ENCODE peak calls at places on chromosomes 3 and 15, in four cellular contexts. U, B, I and T are unnamed samples.

GRCh38 chr3:182979103-182979697 is 1.1 kb downstream of the DCUN1D1 start:
- DNase-seq in U (no peak), B (peak), I (no peak), T (peak)

GRCh38 chr3:71576966-71577459 is 6.5 kb downstream of the FOXP1 start:
- DNase-seq in I (no peak), U (no peak), B (no peak), T (no peak)

GRCh38 chr3:179565496-179565895 is 2.8 kb downstream of the ACTL6A start:
- DNase-seq in U (no peak), B (peak), I (no peak), T (no peak)

GRCh38 chr15:43292375-43293078 is 25.8 kb upstream of the TGM5 start:
- DNase-seq in B (no peak), U (no peak), I (no peak), T (no peak)

GRCh38 chr15:51652084-51652668 is 29.1 kb upstream of the SCG3 start:
- DNase-seq in I (no peak), B (no peak), U (no peak), T (no peak)

GRCh38 chr15:40344217-40344616 is 3.5 kb upstream of the CCDC9B start:
- DNase-seq in U (no peak), B (no peak), I (no peak), T (peak)

GRCh38 chr3:71495708-71496472 is 87.6 kb downstream of the FOXP1 start:
- DNase-seq in B (no peak), U (no peak), I (no peak), T (peak)

GRCh38 chr3:197132916-197133530 is 103.4 kb upstream of the MELTF start:
- DNase-seq in B (no peak), U (no peak), I (no peak), T (no peak)

GRCh38 chr15:26887926-26888666 is 21.2 kb downstream of the GABRA5 start:
- DNase-seq in I (no peak), U (no peak), B (no peak), T (no peak)

GRCh38 chr3:150248116-150248864 is 159.8 kb upstream of the TSC22D2 start:
- DNase-seq in I (no peak), B (peak), U (no peak), T (no peak)

GRCh38 chr15:89556413-89557262 is 18.6 kb upstream of the TICRR start:
- DNase-seq in U (peak), B (peak), I (peak), T (peak)

GRCh38 chr3:94101860-94102259 is 39.0 kb downstream of the NSUN3 start:
- DNase-seq in U (no peak), B (peak), I (no peak), T (no peak)

GRCh38 chr15:76903251-76903681 is 1.9 kb downstream of the SCAPER start:
- DNase-seq in U (no peak), B (peak), I (no peak), T (peak)

GRCh38 chr15:31412824-31413223 is 86.2 kb downstream of the KLF13 start:
- DNase-seq in B (no peak), I (no peak), U (no peak), T (no peak)

GRCh38 chr3:178714971-178715832 is 179.0 kb downstream of the KCNMB2 start:
- DNase-seq in I (no peak), B (peak), U (no peak), T (no peak)

GRCh38 chr3:2097641-2098191 is 950 bp upstream of the CNTN4 start:
- DNase-seq in U (no peak), I (peak), B (no peak), T (no peak)

GRCh38 chr3:72998489-72998888 is 1.9 kb downstream of the PPP4R2 start:
- DNase-seq in U (no peak), I (no peak), B (no peak), T (no peak)
- H3K4me3 ChIP-seq in U (peak), I (peak), B (peak), T (peak)

GRCh38 chr3:11185144-11185543 is 30.9 kb downstream of the HRH1 start:
- DNase-seq in I (no peak), B (no peak), U (no peak), T (no peak)

GRCh38 chr3:11186771-11187170 is 32.5 kb downstream of the HRH1 start:
- DNase-seq in U (no peak), B (no peak), I (no peak), T (no peak)

GRCh38 chr3:11186318-11186692 is 32.0 kb downstream of the HRH1 start:
- DNase-seq in B (no peak), U (no peak), I (no peak), T (no peak)

GRCh38 chr3:11187678-11188077 is 33.4 kb downstream of the HRH1 start:
- DNase-seq in I (no peak), B (no peak), U (no peak), T (no peak)

DNA sequence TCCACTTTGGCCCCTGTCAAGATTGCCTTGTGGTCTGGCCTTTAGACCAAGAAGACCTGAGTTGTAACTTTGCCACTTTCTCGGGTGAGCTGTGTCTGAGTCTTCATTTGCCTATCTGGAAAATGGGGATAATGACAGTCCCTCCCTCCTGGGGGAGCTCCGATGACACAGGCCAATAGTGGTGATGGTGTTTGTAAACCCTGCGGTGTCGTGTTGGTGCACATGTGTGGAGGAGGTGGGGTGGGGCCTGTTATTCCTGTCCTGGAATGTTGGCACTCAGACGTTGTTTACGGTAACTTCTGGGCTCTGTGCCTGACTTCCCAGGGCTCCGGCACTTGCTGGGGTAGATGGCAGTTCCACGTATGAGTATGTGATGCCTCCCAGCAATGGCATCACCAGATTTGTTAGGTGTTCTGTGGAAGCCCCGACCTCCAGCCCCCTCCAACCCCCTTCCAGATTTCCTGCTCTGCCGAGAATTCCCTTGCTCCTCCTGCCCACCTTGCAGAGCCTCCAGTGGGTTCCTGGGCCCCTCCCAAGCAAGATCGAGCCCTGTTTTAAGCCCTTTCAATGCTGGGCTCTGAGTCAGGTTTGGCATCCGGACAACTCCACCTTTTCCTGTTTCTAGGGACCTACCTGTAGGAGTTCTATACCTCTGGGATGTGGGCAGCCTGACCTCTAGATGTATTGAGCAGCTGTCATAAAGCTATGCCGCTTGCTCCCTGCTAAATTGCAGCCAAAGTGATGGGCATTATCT is 31.4 kb downstream of the HRH1 start:
- DNase-seq in I (peak), B (no peak), U (peak), T (no peak)
- TF ChIP-seq CTCF in I (no peak), B (no peak), U (peak), T (no peak)

GRCh38 chr3:189132901-189133300 is 38.9 kb upstream of the TPRG1 start:
- DNase-seq in I (no peak), U (no peak), B (no peak), T (no peak)
- H3K4me3 ChIP-seq in I (no peak), U (no peak), B (no peak), T (no peak)

GRCh38 chr15:38652998-38653397 is 88.4 kb upstream of the RASGRP1 start:
- DNase-seq in B (peak), I (no peak), U (no peak), T (no peak)
- TF ChIP-seq CTCF in B (no peak), I (no peak), U (no peak), T (no peak)

GRCh38 chr3:45145681-45146614 is at the start of gene CDCP1:
- DNase-seq in B (no peak), I (peak), U (no peak), T (no peak)

GRCh38 chr3:45140392-45140791 is 5.8 kb downstream of the CDCP1 start:
- DNase-seq in I (peak), B (no peak), U (no peak), T (no peak)

GRCh38 chr3:45145223-45145622 is 955 bp downstream of the CDCP1 start:
- DNase-seq in B (no peak), I (peak), U (no peak), T (no peak)

GRCh38 chr3:45139372-45139894 is 6.7 kb downstream of the CDCP1 start:
- DNase-seq in U (no peak), I (no peak), B (no peak), T (peak)

GRCh38 chr3:45143673-45144670 is 2.2 kb downstream of the CDCP1 start:
- DNase-seq in B (peak), U (no peak), I (no peak), T (no peak)
- H3K4me3 ChIP-seq in B (peak), U (no peak), I (no peak), T (no peak)

GRCh38 chr3:188664795-188665194 is 507.0 kb upstream of the TPRG1 start:
- DNase-seq in B (peak), U (no peak), I (peak), T (peak)
- TF ChIP-seq CTCF in B (peak), U (peak), I (peak), T (peak)